ENCODE peak calls at places on chromosomes 6 and 20, in nine cellular contexts. X is H1, W is IMR-90, J is tibial nerve, V is stomach, S is Peyer's patch, B is gastrocnemius medialis, G is esophagus squamous epithelium, P is uterus. A is an unnamed sample. For H3K4me1 and H3K27me3, the result is how much of the 10 kb centered on the place peaks cover.

GRCh38 chr6:126033696-126034095 is 47.4 kb downstream of the TRMT11 start:
- DNase-seq in X (no peak), W (peak), J (no peak), V (no peak), S (no peak), B (no peak), G (no peak), P (peak), A (no peak)

GRCh38 chr20:11754451-11754850 is 163.2 kb upstream of the BTBD3 start:
- DNase-seq in X (no peak), W (no peak), J (no peak), V (no peak), S (no peak), B (no peak), G (no peak), P (no peak), A (no peak)

GRCh38 chr6:39357998-39358686 is 35.6 kb upstream of the KCNK16 start:
- DNase-seq in X (no peak), W (peak), J (no peak), V (peak), S (no peak), B (no peak), G (no peak), P (no peak), A (peak)

GRCh38 chr6:95545691-95546090 is 31.6 kb upstream of the MANEA start:
- DNase-seq in X (no peak), W (no peak), J (no peak), V (no peak), S (no peak), B (no peak), G (no peak), P (no peak), A (no peak)

GRCh38 chr20:57013741-57014140 is 252.7 kb downstream of the BMP7 start:
- DNase-seq in X (peak), W (no peak), J (no peak), V (no peak), S (no peak), B (no peak), G (no peak), P (no peak), A (no peak)

GRCh38 chr6:52598123-52598823 is 21.4 kb upstream of the TRAM2 start:
- DNase-seq in X (peak), W (peak), J (peak), V (peak), S (no peak), B (no peak), G (no peak), P (peak), A (peak)

GRCh38 chr20:47198254-47198671 is 158.2 kb downstream of the ZMYND8 start:
- DNase-seq in X (no peak), W (peak), J (no peak), V (no peak), S (no peak), B (no peak), G (no peak), P (no peak), A (no peak)

GRCh38 chr20:61649879-61650200 is 397.8 kb downstream of the CDH4 start:
- DNase-seq in X (no peak), W (no peak), J (no peak), V (no peak), S (no peak), B (no peak), G (no peak), P (no peak), A (no peak)

GRCh38 chr6:92026878-92027277 is 1392.5 kb downstream of the EPHA7 start:
- DNase-seq in X (no peak), W (no peak), J (no peak), V (no peak), S (no peak), B (no peak), G (no peak), P (no peak), A (no peak)

GRCh38 chr6:14883921-14884320 is 361.9 kb upstream of the JARID2 start:
- DNase-seq in X (no peak), W (peak), J (no peak), V (no peak), S (no peak), B (no peak), G (no peak), P (no peak), A (no peak)

GRCh38 chr20:52279667-52280180 is 88.1 kb upstream of the ZFP64 start:
- DNase-seq in X (no peak), W (no peak), J (no peak), V (no peak), S (no peak), B (no peak), G (no peak), P (no peak), A (no peak)

GRCh38 chr6:80527552-80528052 is 421.1 kb downstream of the BCKDHB start:
- DNase-seq in X (no peak), W (peak), J (no peak), V (no peak), S (no peak), B (no peak), G (no peak), P (no peak), A (no peak)

GRCh38 chr6:116562614-116563013 is 8.7 kb upstream of the RWDD1 start:
- DNase-seq in X (no peak), W (no peak), J (no peak), V (no peak), S (no peak), B (no peak), G (no peak), P (no peak), A (no peak)

GRCh38 chr6:132215805-132216204 is 185.5 kb downstream of the MOXD1 start:
- DNase-seq in X (no peak), W (no peak), J (no peak), V (no peak), S (no peak), B (no peak), G (no peak), P (no peak), A (no peak)

GRCh38 chr6:153862139-153862538 is 176.9 kb upstream of the OPRM1 start:
- DNase-seq in X (no peak), W (no peak), J (no peak), V (no peak), S (no peak), B (no peak), G (no peak), P (no peak), A (no peak)

GRCh38 chr6:36104836-36105235 is 25.5 kb upstream of the MAPK13 start:
- DNase-seq in X (no peak), W (peak), J (no peak), V (no peak), S (no peak), B (no peak), G (no peak), P (no peak), A (no peak)

GRCh38 chr20:32203556-32204484 is 3.7 kb downstream of the PLAGL2 start:
- DNase-seq in X (no peak), W (no peak), J (no peak), V (peak), S (no peak), B (peak), G (no peak), P (peak), A (peak)

GRCh38 chr6:13924146-13924948 is 405 bp upstream of the RNF182 start:
- DNase-seq in X (peak), W (peak), J (no peak), V (peak), S (no peak), B (no peak), G (no peak), P (peak), A (no peak)

GRCh38 chr6:98827295-98828159 is 6.8 kb upstream of the POU3F2 start:
- DNase-seq in X (peak), W (no peak), J (no peak), V (no peak), S (no peak), B (no peak), G (no peak), P (no peak), A (no peak)

GRCh38 chr6:151054304-151054703 is 185.5 kb upstream of the AKAP12 start:
- DNase-seq in X (no peak), W (peak), J (no peak), V (no peak), S (no peak), B (no peak), G (no peak), P (peak), A (no peak)

GRCh38 chr20:41177636-41178035 is 40.3 kb downstream of the PLCG1 start:
- DNase-seq in X (peak), W (peak), J (no peak), V (peak), S (peak), B (no peak), G (no peak), P (peak), A (peak)

GRCh38 chr6:72905705-72906478 is 284.0 kb downstream of the KCNQ5 start:
- DNase-seq in X (no peak), W (no peak), J (no peak), V (no peak), S (no peak), B (no peak), G (no peak), P (no peak), A (no peak)

GRCh38 chr6:90256698-90257485 is 39.8 kb downstream of the BACH2 start:
- DNase-seq in X (no peak), W (peak), J (no peak), V (no peak), S (no peak), B (no peak), G (no peak), P (no peak), A (no peak)

GRCh38 chr6:145963216-145964068 is 716 bp downstream of the SHPRH start:
- DNase-seq in X (no peak), W (peak), J (peak), V (peak), S (peak), B (no peak), G (peak), P (no peak), A (no peak)

GRCh38 chr6:6614096-6614964 is 25.8 kb downstream of the LY86 start:
- DNase-seq in X (no peak), W (no peak), J (no peak), V (no peak), S (no peak), B (no peak), G (no peak), P (peak), A (no peak)

GRCh38 chr20:50783903-50784302 is 11.0 kb upstream of the BCAS4 start:
- DNase-seq in X (no peak), W (no peak), J (no peak), V (no peak), S (no peak), B (no peak), G (no peak), P (no peak), A (no peak)

GRCh38 chr20:15760217-15760567 is 813.1 kb downstream of the KIF16B start:
- DNase-seq in X (no peak), W (no peak), J (no peak), V (no peak), S (no peak), B (no peak), G (no peak), P (no peak), A (no peak)

GRCh38 chr20:4555188-4555893 is 166.4 kb upstream of the PRND start:
- DNase-seq in X (no peak), W (peak), J (no peak), V (no peak), S (no peak), B (no peak), G (no peak), P (no peak), A (no peak)

GRCh38 chr20:33516882-33517281 is 27.0 kb downstream of the CBFA2T2 start:
- DNase-seq in X (no peak), W (peak), J (no peak), V (no peak), S (no peak), B (no peak), G (no peak), P (no peak), A (no peak)

GRCh38 chr20:10131612-10132345 is 86.9 kb upstream of the SNAP25 start:
- DNase-seq in X (peak), W (peak), J (no peak), V (peak), S (no peak), B (no peak), G (no peak), P (peak), A (peak)

GRCh38 chr20:45426621-45427020 is 10.7 kb downstream of the PIGT start:
- DNase-seq in X (no peak), W (no peak), J (no peak), V (no peak), S (no peak), B (no peak), G (no peak), P (no peak), A (no peak)

GRCh38 chr20:23235173-23236027 is 115.2 kb upstream of the NXT1 start:
- DNase-seq in X (peak), W (peak), J (no peak), V (peak), S (no peak), B (peak), G (no peak), P (no peak), A (peak)

GRCh38 chr20:48605364-48606116 is 222.3 kb downstream of the PREX1 start:
- DNase-seq in X (no peak), W (no peak), J (no peak), V (no peak), S (peak), B (no peak), G (no peak), P (no peak), A (no peak)

GRCh38 chr6:149242883-149243282 is 74.6 kb upstream of the TAB2 start:
- DNase-seq in X (no peak), W (peak), J (no peak), V (no peak), S (no peak), B (no peak), G (no peak), P (no peak), A (no peak)

GRCh38 chr6:140463312-140463710 is 1088.9 kb upstream of the CITED2 start:
- DNase-seq in X (no peak), W (no peak), J (no peak), V (no peak), S (no peak), B (no peak), G (no peak), P (no peak), A (no peak)

GRCh38 chr6:6631053-6631452 is 42.5 kb downstream of the LY86 start:
- DNase-seq in X (no peak), W (no peak), J (no peak), V (no peak), S (no peak), B (no peak), G (no peak), P (no peak), A (no peak)

GRCh38 chr6:109454483-109455160 is 950 bp downstream of the MICAL1 start:
- DNase-seq in X (no peak), W (peak), J (no peak), V (peak), S (peak), B (no peak), G (peak), P (no peak), A (peak)

DNA sequence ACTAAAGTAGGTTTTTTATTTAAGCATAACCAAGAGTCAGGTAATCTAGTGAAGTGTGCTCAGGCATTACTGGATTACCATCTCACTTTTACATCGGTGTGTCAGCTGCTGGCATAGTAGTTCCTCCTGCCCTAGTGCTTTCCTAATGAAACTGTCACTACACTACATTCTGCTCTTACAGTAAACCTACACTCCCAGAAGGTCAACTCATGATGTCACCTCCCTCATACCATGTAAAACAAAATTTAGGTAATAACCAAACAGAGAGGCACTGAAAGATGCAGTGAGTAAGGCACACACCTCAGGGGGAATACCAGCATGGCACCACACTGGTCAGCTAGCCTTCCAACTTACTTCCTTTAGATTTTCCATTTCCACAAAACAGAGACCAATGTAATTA is 23.3 kb downstream of the HUS1B start:
- DNase-seq in X (no peak), W (no peak), J (no peak), V (no peak), S (no peak), B (no peak), G (no peak), P (no peak), A (no peak)
- H3K4me1 ChIP-seq in X (under half), W (under half), J (under half), V (under half), S (under half), B (under half), G (under half), P (under half), A (under half)

DNA sequence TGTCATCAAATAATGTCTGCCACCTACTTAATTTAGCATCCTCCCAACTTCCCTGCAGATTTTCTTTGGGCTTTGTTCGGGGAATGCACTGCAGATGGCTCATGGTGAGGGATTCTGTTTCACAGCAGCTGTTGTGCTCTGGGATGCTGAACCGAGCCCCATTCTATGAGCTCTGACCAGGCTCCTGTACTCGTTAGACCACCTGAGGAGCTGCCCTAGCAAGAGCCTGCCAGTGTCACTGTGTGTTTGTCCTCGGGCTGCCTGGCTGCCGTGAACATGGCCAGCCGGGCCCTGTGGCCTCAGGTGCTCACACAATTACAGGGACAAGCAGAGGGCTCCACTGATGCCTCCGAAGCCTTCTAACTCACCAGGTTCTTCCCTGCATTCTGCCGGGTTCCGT is 238.9 kb upstream of the ECI2 start:
- DNase-seq in X (no peak), W (no peak), J (no peak), V (no peak), S (no peak), B (no peak), G (no peak), P (no peak), A (no peak)
- H3K27me3 ChIP-seq in X (under half), W (under half), J (under half), V (under half), S (under half), B (under half), G (under half), P (under half), A (under half)

GRCh38 chr6:107114213-107114871 is 973 bp downstream of the BEND3 start:
- DNase-seq in X (peak), W (peak), J (peak), V (peak), S (peak), B (peak), G (no peak), P (peak), A (peak)
- TF ChIP-seq POLR2A in X (no peak), W (no peak), J (no peak), V (no peak), S (no peak), B (no peak), G (no peak), P (no peak), A (no peak)

GRCh38 chr6:53829698-53830221 is 35.0 kb downstream of the LRRC1 start:
- DNase-seq in X (no peak), W (no peak), J (no peak), V (no peak), S (no peak), B (no peak), G (no peak), P (no peak), A (no peak)
- H3K4me1 ChIP-seq in X (under half), W (under half), J (under half), V (half or more), S (under half), B (under half), G (half or more), P (under half), A (under half)

GRCh38 chr20:44110816-44111568 is 76.0 kb downstream of the JPH2 start:
- DNase-seq in X (no peak), W (no peak), J (no peak), V (no peak), S (no peak), B (no peak), G (no peak), P (no peak), A (no peak)
- H3K27me3 ChIP-seq in X (under half), W (under half), J (under half), V (under half), S (under half), B (under half), G (under half), P (under half), A (under half)